ENCODE peak calls at places on chromosome 6, in five cellular contexts. J, M, L, O and V are unnamed samples.

GRCh38 chr6:127475135-127475822 is 16.1 kb upstream of the KIAA0408 start:
- DNase-seq in J (no peak), M (no peak), L (no peak), O (no peak), V (no peak)

GRCh38 chr6:164926686-164927085 is 382.7 kb downstream of the C6orf118 start:
- DNase-seq in J (no peak), M (no peak), L (no peak), O (peak; percentile 18), V (no peak)

GRCh38 chr6:87799651-87800050 is 97.6 kb upstream of the AKIRIN2 start:
- DNase-seq in J (no peak), M (no peak), L (no peak), O (no peak), V (no peak)

GRCh38 chr6:32853541-32854375 is at the start of the genes PSMB9 and TAP1:
- DNase-seq in J (peak; percentile 99), M (peak; percentile 95), L (peak; percentile 94), O (peak; percentile 78), V (peak; percentile 83)

GRCh38 chr6:152605901-152606390 is 31.2 kb downstream of the SYNE1 start:
- DNase-seq in J (no peak), M (no peak), L (no peak), O (no peak), V (no peak)

GRCh38 chr6:4759997-4760396 is 16.2 kb upstream of the CDYL start:
- DNase-seq in J (no peak), M (no peak), L (no peak), O (no peak), V (no peak)

GRCh38 chr6:3039384-3039783 is 28.9 kb upstream of the RIPK1 start:
- DNase-seq in J (no peak), M (no peak), L (no peak), O (peak; percentile 88), V (peak; percentile 74)

GRCh38 chr6:4446982-4447381 is 311.6 kb upstream of the ECI2 start:
- DNase-seq in J (no peak), M (no peak), L (no peak), O (no peak), V (no peak)

GRCh38 chr6:26103141-26103769 is 16.0 kb downstream of the HFE start:
- DNase-seq in J (no peak), M (no peak), L (no peak), O (no peak), V (no peak)

GRCh38 chr6:130515306-130515705 is 149.5 kb downstream of the TMEM200A start:
- DNase-seq in J (no peak), M (no peak), L (no peak), O (no peak), V (no peak)

GRCh38 chr6:101208152-101208551 is 185.4 kb upstream of the GRIK2 start:
- DNase-seq in J (no peak), M (no peak), L (no peak), O (no peak), V (no peak)

GRCh38 chr6:37830225-37830624 is 10.7 kb downstream of the ZFAND3 start:
- DNase-seq in J (no peak), M (no peak), L (no peak), O (no peak), V (no peak)

GRCh38 chr6:143270026-143270425 is 180.5 kb downstream of the ADAT2 start:
- DNase-seq in J (no peak), M (no peak), L (no peak), O (no peak), V (no peak)

GRCh38 chr6:122730775-122731386 is 48.6 kb upstream of the FABP7 start:
- DNase-seq in J (no peak), M (peak; percentile 15), L (no peak), O (peak; percentile 45), V (peak; percentile 40)

GRCh38 chr6:82410151-82410621 is 46.6 kb downstream of the TPBG start:
- DNase-seq in J (no peak), M (no peak), L (no peak), O (no peak), V (no peak)

GRCh38 chr6:16380220-16380809 is 141.9 kb downstream of the GMPR start:
- DNase-seq in J (no peak), M (no peak), L (no peak), O (no peak), V (no peak)

GRCh38 chr6:46325561-46326525 is 155.1 kb upstream of the ENPP5 start:
- DNase-seq in J (peak; percentile 63), M (peak; percentile 39), L (no peak), O (peak; percentile 83), V (peak; percentile 97)

GRCh38 chr6:1402369-1402768 is 13.0 kb downstream of the FOXF2 start:
- DNase-seq in J (no peak), M (no peak), L (no peak), O (no peak), V (no peak)

GRCh38 chr6:28922004-28922840 is 1.6 kb downstream of the TRIM27 start:
- DNase-seq in J (no peak), M (peak; percentile 23), L (no peak), O (peak; percentile 17), V (no peak)

GRCh38 chr6:8432614-8433013 is 2.7 kb downstream of the SLC35B3 start:
- DNase-seq in J (no peak), M (no peak), L (no peak), O (no peak), V (no peak)

GRCh38 chr6:30810813-30811329 is 66.5 kb upstream of the IER3 start:
- DNase-seq in J (no peak), M (peak; percentile 84), L (no peak), O (no peak), V (no peak)

GRCh38 chr6:18302561-18303439 is 38.5 kb upstream of the DEK start:
- DNase-seq in J (no peak), M (no peak), L (no peak), O (no peak), V (no peak)

GRCh38 chr6:39260451-39260850 is 31.2 kb upstream of the KCNK5 start:
- DNase-seq in J (no peak), M (no peak), L (no peak), O (no peak), V (no peak)

GRCh38 chr6:7909323-7910276 is 988 bp downstream of the TXNDC5 start:
- DNase-seq in J (peak; percentile 9), M (peak; percentile 55), L (peak; percentile 75), O (peak; percentile 43), V (peak; percentile 29)

GRCh38 chr6:144849920-144850319 is 564.8 kb downstream of the UTRN start:
- DNase-seq in J (no peak), M (no peak), L (no peak), O (no peak), V (no peak)